ENCODE peak calls at places on chromosomes 12 and 14, in six cellular contexts. One of them, this sample, is unnamed.

GRCh38 chr12:104910196-104910840 is 47.8 kb downstream of the SLC41A2 start:
- DNase-seq in H1: no peak
- DNase-seq in HepG2: no peak
- DNase-seq in K562: no peak
- DNase-seq in GM12878: no peak
- DNase-seq in HCT116: no peak
- DNase-seq in this sample: no peak

GRCh38 chr12:84756961-84757360 is 155.6 kb downstream of the SLC6A15 start:
- DNase-seq in H1: no peak
- DNase-seq in HepG2: no peak
- DNase-seq in K562: no peak
- DNase-seq in GM12878: no peak
- DNase-seq in HCT116: no peak
- DNase-seq in this sample: no peak

GRCh38 chr12:110639336-110640178 is 25.6 kb downstream of the TCTN1 start:
- DNase-seq in H1: no peak
- DNase-seq in HepG2: no peak
- DNase-seq in K562: peak
- DNase-seq in GM12878: no peak
- DNase-seq in HCT116: no peak
- DNase-seq in this sample: no peak

GRCh38 chr14:100761481-100761880 is 34.8 kb downstream of the DLK1 start:
- DNase-seq in H1: no peak
- DNase-seq in HepG2: no peak
- DNase-seq in K562: no peak
- DNase-seq in GM12878: no peak
- DNase-seq in HCT116: peak
- DNase-seq in this sample: no peak

GRCh38 chr12:111677186-111677585 is 8.6 kb downstream of the BRAP start:
- DNase-seq in H1: no peak
- DNase-seq in HepG2: no peak
- DNase-seq in K562: no peak
- DNase-seq in GM12878: no peak
- DNase-seq in HCT116: no peak
- DNase-seq in this sample: no peak

GRCh38 chr14:51070732-51071131 is 24.2 kb downstream of the TRIM9 start:
- DNase-seq in H1: no peak
- DNase-seq in HepG2: no peak
- DNase-seq in K562: no peak
- DNase-seq in GM12878: no peak
- DNase-seq in HCT116: no peak
- DNase-seq in this sample: no peak

GRCh38 chr12:118307069-118307954 is 65.4 kb downstream of the TAOK3 start:
- DNase-seq in H1: no peak
- DNase-seq in HepG2: no peak
- DNase-seq in K562: peak
- DNase-seq in GM12878: peak
- DNase-seq in HCT116: no peak
- DNase-seq in this sample: no peak

GRCh38 chr12:113269257-113269943 is 48.1 kb downstream of the TPCN1 start:
- DNase-seq in H1: no peak
- DNase-seq in HepG2: no peak
- DNase-seq in K562: no peak
- DNase-seq in GM12878: no peak
- DNase-seq in HCT116: no peak
- DNase-seq in this sample: no peak

GRCh38 chr12:51131745-51132521 is 41.0 kb downstream of the TFCP2 start:
- DNase-seq in H1: no peak
- DNase-seq in HepG2: no peak
- DNase-seq in K562: no peak
- DNase-seq in GM12878: no peak
- DNase-seq in HCT116: no peak
- DNase-seq in this sample: no peak

GRCh38 chr14:89757313-89757939 is 197.1 kb downstream of the EFCAB11 start:
- DNase-seq in H1: no peak
- DNase-seq in HepG2: no peak
- DNase-seq in K562: no peak
- DNase-seq in GM12878: no peak
- DNase-seq in HCT116: no peak
- DNase-seq in this sample: no peak

GRCh38 chr12:49521391-49521790 is 17.4 kb upstream of the KCNH3 start:
- DNase-seq in H1: no peak
- DNase-seq in HepG2: no peak
- DNase-seq in K562: no peak
- DNase-seq in GM12878: no peak
- DNase-seq in HCT116: no peak
- DNase-seq in this sample: no peak

GRCh38 chr12:60760965-60761364 is 1165.1 kb downstream of the SLC16A7 start:
- DNase-seq in H1: no peak
- DNase-seq in HepG2: no peak
- DNase-seq in K562: no peak
- DNase-seq in GM12878: no peak
- DNase-seq in HCT116: no peak
- DNase-seq in this sample: no peak

GRCh38 chr12:111992464-111992863 is 20.5 kb downstream of the TMEM116 start:
- DNase-seq in H1: no peak
- DNase-seq in HepG2: no peak
- DNase-seq in K562: no peak
- DNase-seq in GM12878: no peak
- DNase-seq in HCT116: no peak
- DNase-seq in this sample: no peak

GRCh38 chr12:53750812-53751335 is 905 bp downstream of the CISTR start:
- DNase-seq in H1: peak
- DNase-seq in HepG2: no peak
- DNase-seq in K562: no peak
- DNase-seq in GM12878: no peak
- DNase-seq in HCT116: no peak
- DNase-seq in this sample: no peak

GRCh38 chr12:124273630-124274029 is 21.3 kb upstream of the RFLNA start:
- DNase-seq in H1: peak
- DNase-seq in HepG2: peak
- DNase-seq in K562: peak
- DNase-seq in GM12878: peak
- DNase-seq in HCT116: peak
- DNase-seq in this sample: peak

GRCh38 chr12:26058818-26059217 is 66.0 kb downstream of the BHLHE41 start:
- DNase-seq in H1: no peak
- DNase-seq in HepG2: no peak
- DNase-seq in K562: no peak
- DNase-seq in GM12878: no peak
- DNase-seq in HCT116: no peak
- DNase-seq in this sample: no peak

GRCh38 chr14:52369305-52369781 is 55.2 kb downstream of the PTGER2 start:
- DNase-seq in H1: no peak
- DNase-seq in HepG2: no peak
- DNase-seq in K562: no peak
- DNase-seq in GM12878: no peak
- DNase-seq in HCT116: no peak
- DNase-seq in this sample: no peak

GRCh38 chr14:105313381-105314286 is 914 bp upstream of the PACS2 start:
- DNase-seq in H1: peak
- DNase-seq in HepG2: no peak
- DNase-seq in K562: no peak
- DNase-seq in GM12878: no peak
- DNase-seq in HCT116: no peak
- DNase-seq in this sample: no peak

GRCh38 chr12:46372852-46373302 is 304 bp upstream of the SLC38A2 start:
- DNase-seq in H1: peak
- DNase-seq in HepG2: no peak
- DNase-seq in K562: peak
- DNase-seq in GM12878: no peak
- DNase-seq in HCT116: no peak
- DNase-seq in this sample: no peak

GRCh38 chr12:11876301-11876700 is 194.4 kb upstream of the BCL2L14 start:
- DNase-seq in H1: no peak
- DNase-seq in HepG2: no peak
- DNase-seq in K562: no peak
- DNase-seq in GM12878: no peak
- DNase-seq in HCT116: no peak
- DNase-seq in this sample: no peak

GRCh38 chr14:58969951-58970751 is 218.3 kb upstream of the DAAM1 start:
- DNase-seq in H1: peak
- DNase-seq in HepG2: no peak
- DNase-seq in K562: no peak
- DNase-seq in GM12878: peak
- DNase-seq in HCT116: no peak
- DNase-seq in this sample: peak

GRCh38 chr14:61090432-61091216 is 109.6 kb downstream of the SLC38A6 start:
- DNase-seq in H1: no peak
- DNase-seq in HepG2: no peak
- DNase-seq in K562: no peak
- DNase-seq in GM12878: no peak
- DNase-seq in HCT116: no peak
- DNase-seq in this sample: no peak

GRCh38 chr12:59452259-59452658 is 143.6 kb upstream of the SLC16A7 start:
- DNase-seq in H1: no peak
- DNase-seq in HepG2: no peak
- DNase-seq in K562: no peak
- DNase-seq in GM12878: no peak
- DNase-seq in HCT116: no peak
- DNase-seq in this sample: no peak

GRCh38 chr12:112898380-112898779 is 8.4 kb upstream of the OAS1 start:
- DNase-seq in H1: no peak
- DNase-seq in HepG2: no peak
- DNase-seq in K562: no peak
- DNase-seq in GM12878: no peak
- DNase-seq in HCT116: no peak
- DNase-seq in this sample: no peak

GRCh38 chr12:32264995-32265394 is 134.4 kb upstream of the FGD4 start:
- DNase-seq in H1: no peak
- DNase-seq in HepG2: no peak
- DNase-seq in K562: no peak
- DNase-seq in GM12878: no peak
- DNase-seq in HCT116: no peak
- DNase-seq in this sample: no peak

GRCh38 chr14:101233391-101233790 is 327.9 kb upstream of the DIO3 start:
- DNase-seq in H1: no peak
- DNase-seq in HepG2: no peak
- DNase-seq in K562: no peak
- DNase-seq in GM12878: no peak
- DNase-seq in HCT116: no peak
- DNase-seq in this sample: no peak

GRCh38 chr12:123634142-123634561 is 523 bp downstream of the GTF2H3 start:
- DNase-seq in H1: no peak
- DNase-seq in HepG2: no peak
- DNase-seq in K562: no peak
- DNase-seq in GM12878: no peak
- DNase-seq in HCT116: no peak
- DNase-seq in this sample: no peak

GRCh38 chr12:118190266-118190665 is 54.3 kb downstream of the PEBP1 start:
- DNase-seq in H1: no peak
- DNase-seq in HepG2: no peak
- DNase-seq in K562: no peak
- DNase-seq in GM12878: no peak
- DNase-seq in HCT116: no peak
- DNase-seq in this sample: no peak

DNA sequence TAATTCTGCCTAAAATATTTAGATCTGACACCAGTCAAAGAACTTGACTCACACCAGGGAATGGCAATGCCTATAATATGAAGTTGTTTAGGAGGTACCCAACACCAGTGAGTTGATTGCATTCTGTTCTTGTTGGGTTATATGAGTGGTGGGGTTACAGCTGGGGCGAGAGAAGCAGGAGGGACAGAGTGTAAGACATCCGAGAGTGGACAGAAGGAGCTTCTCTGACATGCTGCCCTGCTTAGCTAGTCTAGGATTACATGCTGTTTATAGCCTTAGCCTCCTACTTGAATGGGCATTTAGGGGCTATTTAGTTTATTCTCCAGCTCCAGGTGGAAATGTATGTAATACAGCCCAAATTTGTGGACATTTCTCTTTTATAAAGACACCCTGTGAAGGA is 149.9 kb downstream of the KCNA5 start:
- DNase-seq in H1: no peak
- DNase-seq in HepG2: no peak
- DNase-seq in K562: no peak
- DNase-seq in GM12878: no peak
- DNase-seq in HCT116: no peak
- DNase-seq in this sample: no peak
- TF ChIP-seq ZNF274 in H1: no peak
- TF ChIP-seq ZNF274 in HepG2: no peak
- TF ChIP-seq ZNF274 in K562: no peak
- TF ChIP-seq ZNF274 in GM12878: no peak
- TF ChIP-seq ZNF274 in HCT116: no peak
- TF ChIP-seq ZNF274 in this sample: no peak

GRCh38 chr14:74038015-74038859 is 19.1 kb downstream of the BBOF1 start:
- DNase-seq in H1: no peak
- DNase-seq in HepG2: peak
- DNase-seq in K562: peak
- DNase-seq in GM12878: no peak
- DNase-seq in HCT116: no peak
- DNase-seq in this sample: peak
- TF ChIP-seq ZNF274 in H1: no peak
- TF ChIP-seq ZNF274 in HepG2: no peak
- TF ChIP-seq ZNF274 in K562: no peak
- TF ChIP-seq ZNF274 in GM12878: no peak
- TF ChIP-seq ZNF274 in HCT116: no peak
- TF ChIP-seq ZNF274 in this sample: no peak

DNA sequence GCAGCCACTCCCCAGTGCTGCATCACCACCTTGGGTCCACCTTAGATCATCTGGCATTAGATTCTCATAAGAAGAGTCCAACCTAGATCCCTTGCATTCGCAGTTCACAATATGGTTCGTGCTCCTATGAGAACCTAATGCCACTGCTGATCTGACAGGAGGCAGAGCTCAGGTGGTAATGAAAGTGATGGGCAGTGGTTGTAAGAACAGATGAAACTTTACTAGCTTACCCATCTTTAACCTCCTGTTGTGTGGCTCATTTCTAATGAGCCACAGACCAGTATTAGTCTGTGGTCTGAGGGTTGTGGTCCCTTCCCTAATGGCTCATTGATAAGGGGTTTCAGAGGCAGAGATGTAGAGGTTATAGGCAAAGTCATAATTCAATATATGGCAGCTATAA is 615.9 kb upstream of the MIS18BP1 start:
- DNase-seq in H1: no peak
- DNase-seq in HepG2: no peak
- DNase-seq in K562: no peak
- DNase-seq in GM12878: peak
- DNase-seq in HCT116: no peak
- DNase-seq in this sample: no peak
- TF ChIP-seq ZNF274 in H1: no peak
- TF ChIP-seq ZNF274 in HepG2: no peak
- TF ChIP-seq ZNF274 in K562: no peak
- TF ChIP-seq ZNF274 in GM12878: no peak
- TF ChIP-seq ZNF274 in HCT116: no peak
- TF ChIP-seq ZNF274 in this sample: no peak

DNA sequence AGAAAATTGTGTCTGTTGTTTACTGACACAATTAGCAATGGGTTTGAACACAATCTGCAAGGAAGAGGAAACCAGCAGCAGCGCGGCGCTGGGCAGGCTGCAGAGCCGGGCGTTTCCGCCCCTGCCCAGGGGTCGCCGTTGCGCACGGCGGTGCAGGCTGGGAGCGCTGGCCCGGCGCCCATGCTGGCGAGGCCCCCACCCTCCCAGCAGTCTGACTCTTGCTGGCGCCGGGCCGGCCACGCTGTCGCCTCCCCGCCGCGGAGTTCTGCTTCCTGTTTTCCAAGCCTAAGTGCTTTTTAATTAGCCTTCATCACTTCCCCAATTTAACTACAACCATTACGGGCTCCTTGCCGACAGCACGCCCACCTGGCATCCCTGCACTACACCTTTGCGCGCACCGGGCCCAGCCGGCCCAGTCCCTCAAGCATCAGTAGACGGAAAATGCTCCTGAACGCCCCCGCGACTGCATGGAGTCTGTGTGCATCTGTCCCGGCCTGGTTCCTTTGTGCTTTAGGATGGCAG is 212.1 kb downstream of the GXYLT1 start:
- DNase-seq in H1: peak
- DNase-seq in HepG2: no peak
- DNase-seq in K562: peak
- DNase-seq in GM12878: no peak
- DNase-seq in HCT116: no peak
- DNase-seq in this sample: no peak
- TF ChIP-seq ZNF274 in H1: no peak
- TF ChIP-seq ZNF274 in HepG2: no peak
- TF ChIP-seq ZNF274 in K562: no peak
- TF ChIP-seq ZNF274 in GM12878: no peak
- TF ChIP-seq ZNF274 in HCT116: no peak
- TF ChIP-seq ZNF274 in this sample: no peak